ENCODE peak calls at places on chromosomes 6 and 20, in four cellular contexts. K, W, H and T are unnamed samples.

GRCh38 chr20:44068311-44068710 is 118.7 kb downstream of the JPH2 start:
- DNase-seq in H (peak), K (no peak), W (no peak), T (no peak)

GRCh38 chr20:19813839-19814238 is 55.8 kb downstream of the RIN2 start:
- DNase-seq in W (no peak), H (no peak), K (no peak), T (no peak)

GRCh38 chr20:19211661-19212523 is 550 bp upstream of the SLC24A3 start:
- DNase-seq in W (no peak), H (peak), K (peak), T (no peak)

GRCh38 chr6:150751296-150751695 is 114.2 kb upstream of the MTHFD1L start:
- DNase-seq in H (no peak), W (no peak), K (no peak), T (no peak)

GRCh38 chr6:168524644-168525043 is 83.7 kb downstream of the SMOC2 start:
- DNase-seq in W (no peak), K (no peak), H (peak), T (no peak)

GRCh38 chr20:11143481-11143880 is 469.7 kb upstream of the JAG1 start:
- DNase-seq in H (no peak), K (no peak), W (no peak), T (no peak)

GRCh38 chr6:36890264-36890663 is 4.5 kb downstream of the C6orf89 start:
- DNase-seq in W (no peak), H (no peak), K (no peak), T (no peak)

GRCh38 chr20:60249436-60249835 is 291.2 kb downstream of the CDH26 start:
- DNase-seq in W (no peak), K (no peak), H (no peak), T (peak)

GRCh38 chr6:28907394-28907793 is 16.4 kb downstream of the TRIM27 start:
- DNase-seq in K (no peak), H (no peak), W (no peak), T (no peak)

GRCh38 chr6:106084106-106084963 is 1.8 kb upstream of the PRDM1 start:
- DNase-seq in W (no peak), K (peak), H (no peak), T (peak)

GRCh38 chr20:21607971-21608735 is 94.3 kb upstream of the NKX2-2 start:
- DNase-seq in W (no peak), H (no peak), K (peak), T (no peak)

GRCh38 chr20:24694157-24694726 is 224.8 kb downstream of the SYNDIG1 start:
- DNase-seq in W (no peak), K (peak), H (peak), T (no peak)

GRCh38 chr6:154226461-154226860 is 130.1 kb downstream of the IPCEF1 start:
- DNase-seq in H (no peak), W (no peak), K (no peak), T (no peak)

GRCh38 chr6:22149501-22150490 is 147.0 kb downstream of the PRL start:
- DNase-seq in W (no peak), K (peak), H (no peak), T (peak)

GRCh38 chr6:128919412-128919811 is 36.5 kb downstream of the LAMA2 start:
- DNase-seq in W (no peak), K (no peak), H (no peak), T (no peak)

GRCh38 chr6:3862038-3862437 is 12.9 kb downstream of the FAM50B start:
- DNase-seq in K (no peak), H (no peak), W (no peak), T (no peak)

GRCh38 chr6:5158191-5158590 is 73.0 kb downstream of the PPP1R3G start:
- DNase-seq in W (no peak), H (no peak), K (no peak), T (no peak)

GRCh38 chr20:658731-659291 is 5.8 kb upstream of the SRXN1 start:
- DNase-seq in W (no peak), K (no peak), H (no peak), T (no peak)

GRCh38 chr20:13035399-13036173 is 26.8 kb downstream of the SPTLC3 start:
- DNase-seq in K (no peak), H (no peak), W (no peak), T (no peak)

GRCh38 chr6:152697634-152698033 is at the start of gene MYCT1:
- DNase-seq in K (no peak), W (no peak), H (no peak), T (no peak)

GRCh38 chr6:45377041-45377554 is 636 bp downstream of the SUPT3H start:
- DNase-seq in H (no peak), W (peak), K (no peak), T (no peak)

GRCh38 chr6:151121900-151122299 is 117.9 kb upstream of the AKAP12 start:
- DNase-seq in H (no peak), W (no peak), K (no peak), T (no peak)

GRCh38 chr6:116096979-116097816 is 3.5 kb upstream of the NT5DC1 start:
- DNase-seq in H (no peak), W (no peak), K (no peak), T (no peak)

GRCh38 chr6:37624606-37625574 is 72.8 kb downstream of the MDGA1 start:
- DNase-seq in W (no peak), K (no peak), H (no peak), T (peak)

GRCh38 chr6:97594834-97595233 is 311.8 kb upstream of the MMS22L start:
- DNase-seq in H (no peak), W (no peak), K (no peak), T (peak)

GRCh38 chr6:162580619-162581018 is 146.9 kb downstream of the PRKN start:
- DNase-seq in W (no peak), K (no peak), H (no peak), T (no peak)

GRCh38 chr20:34010405-34010895 is 16.7 kb downstream of the RALY start:
- DNase-seq in K (no peak), W (no peak), H (no peak), T (no peak)

GRCh38 chr6:4613381-4613780 is 162.8 kb upstream of the CDYL start:
- DNase-seq in H (no peak), K (no peak), W (no peak), T (no peak)

GRCh38 chr6:32668226-32668747 is 1.8 kb upstream of the HLA-DQB1 start:
- DNase-seq in H (no peak), W (peak), K (peak), T (no peak)

GRCh38 chr20:54207743-54208491 is at the start of gene PFDN4:
- DNase-seq in H (peak), W (peak), K (peak), T (no peak)

GRCh38 chr6:79671605-79672266 is 40.6 kb downstream of the SH3BGRL2 start:
- DNase-seq in K (peak), H (no peak), W (peak), T (peak)

GRCh38 chr6:23180504-23181293 is 611.3 kb downstream of the HDGFL1 start:
- DNase-seq in H (no peak), W (no peak), K (peak), T (no peak)

GRCh38 chr6:157496534-157497095 is 115.6 kb downstream of the ZDHHC14 start:
- DNase-seq in W (no peak), K (no peak), H (no peak), T (no peak)